ENCODE peak calls at places on chromosome 19, in ten cellular contexts. One of them, this sample, is unnamed.

GRCh38 chr19:7507884-7508283 is 8.0 kb upstream of the ZNF358 start:
- DNase-seq in endodermal cell: peak
- DNase-seq in astrocyte of the spinal cord: peak
- DNase-seq in body of pancreas: peak
- DNase-seq in GM12865: peak
- DNase-seq in fibroblast of mammary gland: peak
- DNase-seq in left lung: peak
- DNase-seq in neural crest cell: peak
- DNase-seq in left ventricle myocardium inferior: peak
- DNase-seq in HFF-Myc: no peak
- DNase-seq in this sample: no peak

GRCh38 chr19:8482696-8483095 is 19.7 kb downstream of the PRAM1 start:
- DNase-seq in endodermal cell: no peak
- DNase-seq in astrocyte of the spinal cord: no peak
- DNase-seq in body of pancreas: no peak
- DNase-seq in GM12865: no peak
- DNase-seq in fibroblast of mammary gland: no peak
- DNase-seq in left lung: peak
- DNase-seq in neural crest cell: no peak
- DNase-seq in left ventricle myocardium inferior: no peak
- DNase-seq in HFF-Myc: no peak
- DNase-seq in this sample: no peak

GRCh38 chr19:52120286-52120685 is 19.5 kb downstream of the ZNF616 start:
- DNase-seq in endodermal cell: no peak
- DNase-seq in astrocyte of the spinal cord: no peak
- DNase-seq in body of pancreas: no peak
- DNase-seq in GM12865: no peak
- DNase-seq in fibroblast of mammary gland: no peak
- DNase-seq in left lung: no peak
- DNase-seq in neural crest cell: no peak
- DNase-seq in left ventricle myocardium inferior: no peak
- DNase-seq in HFF-Myc: no peak
- DNase-seq in this sample: no peak

GRCh38 chr19:5147971-5148793 is 179.3 kb downstream of the KDM4B start:
- DNase-seq in endodermal cell: no peak
- DNase-seq in astrocyte of the spinal cord: peak
- DNase-seq in body of pancreas: peak
- DNase-seq in GM12865: peak
- DNase-seq in fibroblast of mammary gland: peak
- DNase-seq in left lung: no peak
- DNase-seq in neural crest cell: no peak
- DNase-seq in left ventricle myocardium inferior: peak
- DNase-seq in HFF-Myc: no peak
- DNase-seq in this sample: no peak

GRCh38 chr19:46813570-46814358 is 25.4 kb upstream of the SLC1A5 start:
- DNase-seq in endodermal cell: no peak
- DNase-seq in astrocyte of the spinal cord: peak
- DNase-seq in body of pancreas: peak
- DNase-seq in GM12865: no peak
- DNase-seq in fibroblast of mammary gland: peak
- DNase-seq in left lung: peak
- DNase-seq in neural crest cell: no peak
- DNase-seq in left ventricle myocardium inferior: peak
- DNase-seq in HFF-Myc: no peak
- DNase-seq in this sample: no peak

GRCh38 chr19:42480335-42481095 is 37.8 kb upstream of the CXCL17 start:
- DNase-seq in endodermal cell: peak
- DNase-seq in astrocyte of the spinal cord: no peak
- DNase-seq in body of pancreas: peak
- DNase-seq in GM12865: peak
- DNase-seq in fibroblast of mammary gland: peak
- DNase-seq in left lung: no peak
- DNase-seq in neural crest cell: no peak
- DNase-seq in left ventricle myocardium inferior: no peak
- DNase-seq in HFF-Myc: no peak
- DNase-seq in this sample: no peak

GRCh38 chr19:3065675-3066357 is 3.5 kb upstream of the TLE5 start:
- DNase-seq in endodermal cell: no peak
- DNase-seq in astrocyte of the spinal cord: no peak
- DNase-seq in body of pancreas: peak
- DNase-seq in GM12865: peak
- DNase-seq in fibroblast of mammary gland: no peak
- DNase-seq in left lung: no peak
- DNase-seq in neural crest cell: no peak
- DNase-seq in left ventricle myocardium inferior: no peak
- DNase-seq in HFF-Myc: no peak
- DNase-seq in this sample: no peak

GRCh38 chr19:46068345-46069258 is 27.8 kb upstream of the IGFL4 start:
- DNase-seq in endodermal cell: no peak
- DNase-seq in astrocyte of the spinal cord: peak
- DNase-seq in body of pancreas: no peak
- DNase-seq in GM12865: no peak
- DNase-seq in fibroblast of mammary gland: peak
- DNase-seq in left lung: no peak
- DNase-seq in neural crest cell: no peak
- DNase-seq in left ventricle myocardium inferior: no peak
- DNase-seq in HFF-Myc: peak
- DNase-seq in this sample: no peak

DNA sequence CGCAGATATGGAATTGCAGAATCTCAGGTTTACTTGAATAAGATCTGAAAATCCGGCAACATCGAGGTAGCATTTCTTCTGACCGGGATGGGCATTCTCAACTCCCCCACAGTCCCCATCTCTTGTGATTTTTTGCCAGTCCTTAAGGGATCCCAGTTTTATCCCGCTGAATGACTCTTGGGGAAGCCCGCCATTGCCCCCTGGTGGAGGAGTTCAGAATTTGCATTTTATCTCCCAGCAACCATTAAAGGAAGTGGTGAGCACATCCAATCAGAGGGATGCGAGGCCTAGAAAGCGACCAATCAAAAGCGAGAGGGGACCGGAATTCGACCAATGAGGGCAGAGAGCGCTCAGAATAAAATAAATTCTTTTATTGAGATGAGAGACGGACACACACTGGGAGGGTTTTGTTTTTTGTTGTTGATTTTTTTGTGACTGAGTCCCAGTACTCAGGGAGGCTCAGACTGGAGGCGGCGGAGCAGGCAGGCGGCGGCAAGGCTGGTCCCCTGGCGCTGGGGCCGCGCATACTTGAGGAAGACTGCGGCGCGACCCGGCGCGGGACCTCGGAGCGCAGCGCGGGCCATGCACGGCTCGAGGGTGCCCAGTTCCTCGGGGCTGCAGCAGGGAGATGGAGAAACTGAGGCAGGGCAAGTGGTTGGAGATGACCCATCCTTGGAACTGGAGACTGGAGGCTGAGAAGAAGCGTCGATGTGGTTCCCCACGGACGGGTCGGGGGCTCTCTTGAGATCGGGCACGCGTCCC is 3.9 kb upstream of the TTC9B start:
- DNase-seq in endodermal cell: peak
- DNase-seq in astrocyte of the spinal cord: peak
- DNase-seq in body of pancreas: peak
- DNase-seq in GM12865: peak
- DNase-seq in fibroblast of mammary gland: peak
- DNase-seq in left lung: no peak
- DNase-seq in neural crest cell: peak
- DNase-seq in left ventricle myocardium inferior: peak
- DNase-seq in HFF-Myc: peak
- DNase-seq in this sample: peak
- TF ChIP-seq CTCF in endodermal cell: peak
- TF ChIP-seq CTCF in astrocyte of the spinal cord: peak
- TF ChIP-seq CTCF in body of pancreas: peak
- TF ChIP-seq CTCF in GM12865: peak
- TF ChIP-seq CTCF in fibroblast of mammary gland: peak
- TF ChIP-seq CTCF in left lung: peak
- TF ChIP-seq CTCF in neural crest cell: peak
- TF ChIP-seq CTCF in left ventricle myocardium inferior: peak
- TF ChIP-seq CTCF in HFF-Myc: peak
- TF ChIP-seq CTCF in this sample: peak

DNA sequence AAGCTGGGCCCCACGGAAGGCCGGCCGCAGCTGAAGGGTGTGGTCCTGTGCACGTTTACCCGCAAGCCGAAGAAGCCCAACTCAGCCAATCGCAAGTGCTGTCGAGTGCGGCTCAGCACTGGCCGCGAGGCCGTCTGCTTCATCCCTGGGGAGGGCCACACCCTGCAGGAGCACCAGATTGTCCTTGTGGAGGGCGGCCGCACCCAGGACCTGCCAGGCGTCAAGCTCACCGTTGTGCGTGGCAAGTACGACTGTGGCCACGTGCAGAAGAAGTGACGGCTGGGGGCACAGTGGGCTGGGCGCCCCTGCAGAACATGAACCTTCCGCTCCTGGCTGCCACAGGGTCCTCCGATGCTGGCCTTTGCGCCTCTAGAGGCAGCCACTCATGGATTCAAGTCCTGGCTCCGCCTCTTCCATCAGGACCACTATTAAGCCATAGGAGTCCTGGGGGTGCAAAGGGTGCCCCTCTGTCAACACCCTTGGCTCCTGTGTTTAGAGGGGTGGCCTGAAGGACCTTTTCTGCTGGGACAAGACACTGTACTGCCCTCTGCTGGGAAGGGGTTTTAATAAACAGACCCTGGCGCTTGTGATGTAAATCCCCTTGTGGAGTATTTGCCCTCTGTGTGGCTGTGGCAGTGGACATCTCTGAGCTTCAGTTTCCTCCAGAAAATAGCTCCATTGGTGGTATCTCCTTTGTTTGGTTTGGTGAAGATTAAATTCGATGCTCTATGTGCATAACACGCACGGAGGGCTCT is 1.9 kb downstream of the MRPS12 start:
- DNase-seq in endodermal cell: peak
- DNase-seq in astrocyte of the spinal cord: peak
- DNase-seq in body of pancreas: peak
- DNase-seq in GM12865: peak
- DNase-seq in fibroblast of mammary gland: peak
- DNase-seq in left lung: peak
- DNase-seq in neural crest cell: peak
- DNase-seq in left ventricle myocardium inferior: no peak
- DNase-seq in HFF-Myc: no peak
- DNase-seq in this sample: no peak
- TF ChIP-seq CTCF in endodermal cell: peak
- TF ChIP-seq CTCF in astrocyte of the spinal cord: peak
- TF ChIP-seq CTCF in body of pancreas: no peak
- TF ChIP-seq CTCF in GM12865: peak
- TF ChIP-seq CTCF in fibroblast of mammary gland: peak
- TF ChIP-seq CTCF in left lung: no peak
- TF ChIP-seq CTCF in neural crest cell: peak
- TF ChIP-seq CTCF in left ventricle myocardium inferior: peak
- TF ChIP-seq CTCF in HFF-Myc: peak
- TF ChIP-seq CTCF in this sample: peak

GRCh38 chr19:40778865-40779284 is 828 bp downstream of the RAB4B start:
- DNase-seq in endodermal cell: no peak
- DNase-seq in astrocyte of the spinal cord: no peak
- DNase-seq in body of pancreas: no peak
- DNase-seq in GM12865: no peak
- DNase-seq in fibroblast of mammary gland: peak
- DNase-seq in left lung: no peak
- DNase-seq in neural crest cell: no peak
- DNase-seq in left ventricle myocardium inferior: no peak
- DNase-seq in HFF-Myc: no peak
- DNase-seq in this sample: no peak

GRCh38 chr19:40776364-40776763 is 1.0 kb downstream of the MIA start:
- DNase-seq in endodermal cell: no peak
- DNase-seq in astrocyte of the spinal cord: no peak
- DNase-seq in body of pancreas: no peak
- DNase-seq in GM12865: no peak
- DNase-seq in fibroblast of mammary gland: no peak
- DNase-seq in left lung: no peak
- DNase-seq in neural crest cell: no peak
- DNase-seq in left ventricle myocardium inferior: no peak
- DNase-seq in HFF-Myc: no peak
- DNase-seq in this sample: no peak

GRCh38 chr19:40777795-40778044 is 327 bp upstream of the RAB4B start:
- DNase-seq in endodermal cell: no peak
- DNase-seq in astrocyte of the spinal cord: no peak
- DNase-seq in body of pancreas: no peak
- DNase-seq in GM12865: no peak
- DNase-seq in fibroblast of mammary gland: no peak
- DNase-seq in left lung: no peak
- DNase-seq in neural crest cell: no peak
- DNase-seq in left ventricle myocardium inferior: no peak
- DNase-seq in HFF-Myc: no peak
- DNase-seq in this sample: no peak

GRCh38 chr19:40776966-40777794 is 867 bp upstream of the RAB4B start:
- DNase-seq in endodermal cell: peak
- DNase-seq in astrocyte of the spinal cord: peak
- DNase-seq in body of pancreas: peak
- DNase-seq in GM12865: peak
- DNase-seq in fibroblast of mammary gland: peak
- DNase-seq in left lung: no peak
- DNase-seq in neural crest cell: peak
- DNase-seq in left ventricle myocardium inferior: peak
- DNase-seq in HFF-Myc: peak
- DNase-seq in this sample: peak

DNA sequence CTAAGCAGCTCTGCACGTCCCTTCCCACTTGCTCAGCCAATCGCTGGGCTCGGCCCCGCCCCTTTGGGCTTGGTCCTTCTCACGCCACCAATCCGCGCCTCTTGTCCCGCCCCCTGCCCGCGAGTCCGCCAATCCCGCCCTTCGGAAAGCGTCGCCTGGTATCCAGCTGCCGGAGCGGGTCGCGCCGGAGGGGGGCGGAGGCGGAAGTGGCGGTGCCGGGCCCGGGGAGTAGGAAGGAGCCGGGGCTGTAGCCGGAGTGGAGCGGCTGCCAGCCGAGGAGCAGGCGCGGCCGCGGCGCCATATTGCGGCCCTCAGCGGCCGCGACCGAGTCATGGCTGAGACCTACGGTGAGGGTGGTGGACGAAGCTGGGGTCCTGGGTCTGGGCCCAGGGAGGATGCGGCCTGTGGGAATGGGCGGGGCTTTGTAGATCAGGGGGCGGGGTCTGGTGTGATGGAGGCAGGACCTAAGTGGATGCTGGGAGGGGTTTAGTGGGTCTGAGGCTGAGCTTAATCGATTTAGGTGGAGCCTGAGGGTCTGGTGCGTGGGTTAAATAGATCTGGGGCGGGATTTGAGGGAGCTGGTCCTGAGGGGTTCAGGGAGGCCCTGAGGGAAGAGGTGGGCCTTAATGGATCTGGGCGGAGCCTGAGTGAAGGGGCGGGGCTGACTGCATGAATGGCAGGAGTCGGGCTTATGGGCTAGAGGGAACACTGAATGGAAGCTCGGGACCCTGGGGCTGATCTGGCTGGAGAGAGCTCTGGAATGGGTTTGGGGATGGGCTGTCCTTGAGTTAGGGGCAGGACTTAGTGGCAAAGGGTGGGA is at the start of gene RAB4B:
- DNase-seq in endodermal cell: peak
- DNase-seq in astrocyte of the spinal cord: peak
- DNase-seq in body of pancreas: peak
- DNase-seq in GM12865: peak
- DNase-seq in fibroblast of mammary gland: peak
- DNase-seq in left lung: peak
- DNase-seq in neural crest cell: peak
- DNase-seq in left ventricle myocardium inferior: peak
- DNase-seq in HFF-Myc: peak
- DNase-seq in this sample: peak
- TF ChIP-seq CTCF in endodermal cell: no peak
- TF ChIP-seq CTCF in astrocyte of the spinal cord: no peak
- TF ChIP-seq CTCF in body of pancreas: no peak
- TF ChIP-seq CTCF in GM12865: no peak
- TF ChIP-seq CTCF in fibroblast of mammary gland: no peak
- TF ChIP-seq CTCF in left lung: no peak
- TF ChIP-seq CTCF in neural crest cell: no peak
- TF ChIP-seq CTCF in left ventricle myocardium inferior: no peak
- TF ChIP-seq CTCF in HFF-Myc: no peak
- TF ChIP-seq CTCF in this sample: no peak

DNA sequence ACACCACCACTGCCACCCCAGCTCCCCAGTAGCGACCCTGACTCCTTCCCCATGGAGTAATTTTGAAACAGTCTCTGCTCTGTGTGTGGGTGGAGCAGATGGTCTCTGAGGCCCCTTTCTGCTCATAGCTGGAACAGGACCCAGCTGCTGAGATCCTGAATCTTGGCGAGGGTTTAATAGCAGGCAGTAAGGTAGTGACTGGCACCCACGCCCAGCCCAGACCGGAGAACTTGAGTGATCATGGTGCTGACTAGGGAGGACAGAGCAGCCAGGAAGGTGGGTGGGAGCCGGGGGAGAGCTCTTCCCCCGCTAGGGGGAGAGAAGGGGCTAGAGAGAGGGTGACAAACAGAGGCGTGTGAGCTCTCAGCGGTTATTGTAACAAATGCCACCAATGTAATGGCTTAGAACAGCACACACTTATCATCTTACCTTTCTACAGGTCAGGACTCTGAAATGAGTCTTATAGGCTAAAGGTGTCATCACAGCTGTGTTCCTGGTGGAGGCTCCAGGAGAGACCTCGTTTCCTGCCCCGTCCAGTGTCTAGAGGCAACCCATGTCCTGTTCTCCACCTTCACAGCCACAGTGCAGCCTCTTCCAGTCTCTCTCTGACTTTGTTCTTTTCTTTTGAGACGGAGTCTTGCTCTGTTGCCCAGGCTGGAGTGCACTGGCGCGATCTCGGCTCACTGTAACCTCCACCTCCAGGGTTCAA is 7.2 kb upstream of the ACER1 start:
- DNase-seq in endodermal cell: peak
- DNase-seq in astrocyte of the spinal cord: no peak
- DNase-seq in body of pancreas: no peak
- DNase-seq in GM12865: peak
- DNase-seq in fibroblast of mammary gland: no peak
- DNase-seq in left lung: peak
- DNase-seq in neural crest cell: no peak
- DNase-seq in left ventricle myocardium inferior: no peak
- DNase-seq in HFF-Myc: no peak
- DNase-seq in this sample: no peak
- TF ChIP-seq CTCF in endodermal cell: peak
- TF ChIP-seq CTCF in astrocyte of the spinal cord: no peak
- TF ChIP-seq CTCF in body of pancreas: no peak
- TF ChIP-seq CTCF in GM12865: no peak
- TF ChIP-seq CTCF in fibroblast of mammary gland: no peak
- TF ChIP-seq CTCF in left lung: no peak
- TF ChIP-seq CTCF in neural crest cell: no peak
- TF ChIP-seq CTCF in left ventricle myocardium inferior: no peak
- TF ChIP-seq CTCF in HFF-Myc: no peak
- TF ChIP-seq CTCF in this sample: no peak